ENCODE peak calls at places on chromosomes 13 and 19, in four cellular contexts. H, T, K and W are unnamed samples.
A peak's percentile ranks its signal among the peaks of the same experiment; 100 is the strongest.

GRCh38 chr13:66180806-66181205 is 1049.3 kb downstream of the PCDH9 start:
- DNase-seq in H (no peak), T (no peak), K (no peak), W (no peak)

GRCh38 chr13:44715287-44716224 is 139.4 kb upstream of the TSC22D1 start:
- DNase-seq in H (no peak), T (no peak), K (no peak), W (peak; percentile 56)

GRCh38 chr19:3403489-3404323 is 37.3 kb downstream of the NFIC start:
- DNase-seq in H (no peak), T (peak; percentile 48), K (no peak), W (peak; percentile 93)

GRCh38 chr13:99979453-99980200 is 2.0 kb upstream of the ZIC2 start:
- DNase-seq in H (no peak), T (no peak), K (no peak), W (peak; percentile 56)

GRCh38 chr13:102721800-102722231 is 27.0 kb upstream of the METTL21C start:
- DNase-seq in H (no peak), T (no peak), K (no peak), W (no peak)

GRCh38 chr19:6602729-6603114 is 11.8 kb upstream of the CD70 start:
- DNase-seq in H (no peak), T (no peak), K (no peak), W (no peak)

GRCh38 chr19:37691881-37692504 is 27.6 kb downstream of the ZNF607 start:
- DNase-seq in H (peak; percentile 57), T (peak; percentile 87), K (peak; percentile 7), W (peak; percentile 89)

GRCh38 chr13:107866666-107867623 is 348.4 kb downstream of the LIG4 start:
- DNase-seq in H (peak; percentile 94), T (no peak), K (no peak), W (peak; percentile 80)

GRCh38 chr19:51259348-51260245 is 8.7 kb downstream of the SIGLECL1 start:
- DNase-seq in H (peak; percentile 57), T (peak; percentile 24), K (peak; percentile 12), W (peak; percentile 48)

GRCh38 chr19:485583-486236 is 10.6 kb upstream of the MADCAM1 start:
- DNase-seq in H (no peak), T (peak; percentile 88), K (no peak), W (peak; percentile 12)

GRCh38 chr13:75357576-75358295 is 124.2 kb downstream of the TBC1D4 start:
- DNase-seq in H (peak; percentile 61), T (peak; percentile 69), K (no peak), W (peak; percentile 74)

GRCh38 chr19:49157445-49158224 is at the start of gene TRPM4:
- DNase-seq in H (peak; percentile 92), T (peak; percentile 61), K (no peak), W (peak; percentile 92)

GRCh38 chr19:52778811-52779210 is 7.8 kb downstream of the ZNF600 start:
- DNase-seq in H (no peak), T (no peak), K (peak; percentile 5), W (no peak)

GRCh38 chr13:106096661-106097092 is 438.8 kb downstream of the EFNB2 start:
- DNase-seq in H (no peak), T (no peak), K (no peak), W (no peak)

GRCh38 chr13:43307921-43308433 is 284.6 kb downstream of the DNAJC15 start:
- DNase-seq in H (no peak), T (peak; percentile 86), K (peak; percentile 68), W (peak; percentile 71)

GRCh38 chr13:30737511-30738342 is 2.4 kb downstream of the ALOX5AP start:
- DNase-seq in H (no peak), T (no peak), K (no peak), W (no peak)

GRCh38 chr13:110944121-110944967 is 29.5 kb upstream of the ANKRD10 start:
- DNase-seq in H (peak; percentile 44), T (peak; percentile 52), K (no peak), W (peak; percentile 51)

GRCh38 chr13:47594833-47595232 is 406.2 kb downstream of the SUCLA2 start:
- DNase-seq in H (no peak), T (no peak), K (no peak), W (no peak)

GRCh38 chr13:85828094-85828684 is 29.0 kb upstream of the SLITRK6 start:
- DNase-seq in H (no peak), T (peak; percentile 6), K (no peak), W (peak; percentile 6)

GRCh38 chr13:51230473-51231105 is 8.4 kb downstream of the FAM124A start:
- DNase-seq in H (no peak), T (no peak), K (no peak), W (no peak)

GRCh38 chr19:13286195-13286985 is 136.2 kb downstream of the IER2 start:
- DNase-seq in H (no peak), T (no peak), K (no peak), W (no peak)

GRCh38 chr13:111345682-111346081 is 25.2 kb downstream of the TEX29 start:
- DNase-seq in H (no peak), T (no peak), K (no peak), W (no peak)

GRCh38 chr13:109790071-109790470 is 3.7 kb upstream of the IRS2 start:
- DNase-seq in H (no peak), T (no peak), K (no peak), W (no peak)

GRCh38 chr13:109789262-109789661 is 2.9 kb upstream of the IRS2 start:
- DNase-seq in H (no peak), T (no peak), K (no peak), W (peak; percentile 49)

GRCh38 chr13:109792416-109793090 is 6.2 kb upstream of the IRS2 start:
- DNase-seq in H (no peak), T (no peak), K (no peak), W (no peak)

GRCh38 chr13:109788372-109789195 is 2.2 kb upstream of the IRS2 start:
- DNase-seq in H (no peak), T (no peak), K (no peak), W (no peak)

GRCh38 chr13:109790951-109791605 is 4.7 kb upstream of the IRS2 start:
- DNase-seq in H (no peak), T (peak; percentile 22), K (no peak), W (peak; percentile 69)
- TF ChIP-seq GABPA in H (no peak), T (no peak), K (no peak), W (no peak)

DNA sequence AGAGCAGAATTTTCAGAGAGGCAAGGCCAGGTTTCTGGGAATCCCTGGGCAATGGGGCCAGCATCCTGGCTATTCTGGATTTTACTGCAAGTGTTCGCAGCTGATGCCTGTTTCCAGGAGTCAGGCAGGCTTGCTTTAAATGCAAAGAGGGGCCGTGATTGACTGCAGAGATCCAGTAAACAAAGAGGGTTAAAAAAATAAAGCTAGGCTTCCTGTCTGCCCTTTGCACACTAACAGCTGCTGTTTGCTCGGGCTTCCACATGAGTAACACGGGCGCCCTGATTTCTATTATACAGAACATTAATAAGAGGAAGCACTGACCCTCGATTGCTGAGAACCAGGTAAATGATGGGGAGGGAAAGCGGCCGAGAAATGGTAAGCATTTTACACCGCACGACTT is 254.2 kb upstream of the ZNF507 start:
- DNase-seq in H (no peak), T (no peak), K (no peak), W (no peak)
- TF ChIP-seq NFIC in H (no peak), T (no peak), K (no peak), W (no peak)

GRCh38 chr13:20405691-20406090 is 120.0 kb downstream of the CRYL1 start:
- DNase-seq in H (no peak), T (no peak), K (no peak), W (no peak)
- TF ChIP-seq POLR2AphosphoS5 in H (no peak), T (no peak), K (no peak), W (no peak)

DNA sequence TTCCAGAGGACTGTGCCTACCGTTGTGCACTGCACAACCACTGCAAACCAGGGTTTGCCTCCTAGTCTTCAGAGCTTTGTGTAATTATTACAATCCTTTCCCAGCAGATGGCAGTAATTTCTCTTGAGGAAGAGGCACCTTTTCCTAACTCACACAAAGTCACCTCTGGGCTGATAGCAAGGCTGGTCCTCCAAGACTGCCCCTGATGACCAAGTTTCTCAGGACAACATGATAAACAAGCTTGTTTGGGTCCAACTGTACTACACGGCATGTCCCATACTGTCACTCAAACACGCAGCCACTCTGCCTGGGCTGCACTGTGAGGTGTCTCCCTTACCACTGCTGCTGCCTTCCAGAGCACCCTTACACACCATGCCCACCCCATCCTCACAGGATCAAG is 39.3 kb downstream of the RFXAP start:
- DNase-seq in H (peak; percentile 11), T (peak; percentile 69), K (no peak), W (peak; percentile 53)
- TF ChIP-seq GABPA in H (no peak), T (no peak), K (no peak), W (no peak)

GRCh38 chr19:41597600-41598041 is 21.7 kb downstream of the CEACAM21 start:
- DNase-seq in H (peak; percentile 82), T (peak; percentile 39), K (peak; percentile 45), W (peak; percentile 79)
- TF ChIP-seq NFIC in H (no peak), T (no peak), K (no peak), W (no peak)

GRCh38 chr19:56760842-56761241 is 79.7 kb downstream of the PEG3 start:
- DNase-seq in H (no peak), T (no peak), K (no peak), W (no peak)
- TF ChIP-seq POLR2AphosphoS5 in H (no peak), T (no peak), K (no peak), W (no peak)

GRCh38 chr13:68056816-68057710 is 826.9 kb upstream of the PCDH9 start:
- DNase-seq in H (no peak), T (peak; percentile 45), K (no peak), W (no peak)
- TF ChIP-seq GABPA in H (no peak), T (no peak), K (no peak), W (no peak)

GRCh38 chr19:8731428-8732169 is 10.2 kb downstream of the OR2Z1 start:
- DNase-seq in H (peak; percentile 31), T (no peak), K (no peak), W (no peak)
- TF ChIP-seq NFIC in H (no peak), T (no peak), K (no peak), W (no peak)

DNA sequence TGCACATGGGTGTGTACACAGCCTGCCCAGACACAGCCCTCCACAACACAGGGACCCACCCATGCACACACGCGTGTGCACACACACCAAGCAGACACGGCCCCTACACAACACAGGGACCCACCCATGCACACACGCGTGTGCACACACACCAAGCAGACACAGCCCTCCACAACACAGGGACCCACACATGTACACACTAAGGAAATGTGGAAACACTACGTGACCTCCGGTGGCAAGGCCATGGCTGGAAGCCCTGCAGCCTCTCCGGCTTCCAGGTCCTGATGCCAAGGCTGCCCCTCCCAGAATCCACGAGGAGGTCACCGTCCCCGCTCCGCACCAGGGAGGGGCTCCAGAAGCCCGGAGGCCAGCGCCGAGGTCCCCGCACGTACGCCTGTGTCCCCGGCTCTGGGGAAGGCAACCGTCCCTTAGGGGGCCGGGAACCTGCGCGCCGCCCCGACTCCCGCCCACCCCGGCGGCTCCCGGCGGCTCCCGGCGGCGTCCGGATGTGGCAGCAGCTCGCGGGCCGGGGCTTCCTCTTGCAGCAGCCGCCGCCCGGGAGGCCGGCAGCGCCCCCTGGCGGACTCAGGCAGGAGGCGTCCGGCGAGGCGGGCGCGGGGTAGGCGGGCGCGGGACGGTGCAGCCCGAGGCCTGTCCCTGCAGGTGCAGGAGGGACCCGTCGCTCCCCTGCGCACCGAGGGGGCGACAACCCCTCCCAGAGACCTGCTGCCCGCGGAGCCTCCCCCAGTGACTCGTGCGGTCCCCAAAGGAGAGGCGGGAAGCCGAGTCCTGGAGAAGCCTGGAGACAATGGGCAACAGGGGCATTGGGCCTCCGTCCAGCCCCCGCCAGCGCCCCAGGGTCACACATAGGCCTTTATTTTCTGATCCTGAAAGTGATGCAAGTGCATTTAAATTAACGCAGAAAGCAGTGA is 29.9 kb upstream of the GRTP1 start:
- DNase-seq in H (peak; percentile 85), T (peak; percentile 62), K (peak; percentile 1), W (no peak)
- TF ChIP-seq POLR2AphosphoS5 in H (no peak), T (peak; percentile 27), K (no peak), W (no peak)